ENCODE peak calls at places on chromosomes 13 and 19, in seven cellular contexts. V, F, R, T, C, K and G are unnamed samples.

GRCh38 chr19:17450264-17451075 is 2.0 kb upstream of the TMEM221 start:
- DNase-seq in V (no peak), F (no peak), R (peak), T (no peak), C (no peak), K (no peak), G (no peak)

GRCh38 chr19:3206216-3206953 is 18.1 kb upstream of the CELF5 start:
- DNase-seq in V (no peak), F (no peak), R (no peak), T (no peak), C (no peak), K (no peak), G (no peak)

GRCh38 chr19:46288896-46289588 is 7.8 kb upstream of the HIF3A start:
- DNase-seq in V (no peak), F (no peak), R (no peak), T (no peak), C (no peak), K (no peak), G (no peak)

GRCh38 chr13:98584668-98585397 is 7.9 kb upstream of the STK24 start:
- DNase-seq in V (no peak), F (no peak), R (no peak), T (no peak), C (no peak), K (no peak), G (no peak)

GRCh38 chr13:73056054-73056962 is 2.5 kb upstream of the KLF5 start:
- DNase-seq in V (no peak), F (no peak), R (no peak), T (no peak), C (no peak), K (no peak), G (no peak)

GRCh38 chr13:23710366-23710765 is 140.2 kb downstream of the TNFRSF19 start:
- DNase-seq in V (no peak), F (no peak), R (no peak), T (no peak), C (no peak), K (no peak), G (no peak)

GRCh38 chr13:102400619-102401125 is 1.2 kb downstream of the FGF14 start:
- DNase-seq in V (peak), F (no peak), R (no peak), T (no peak), C (no peak), K (no peak), G (peak)

GRCh38 chr19:40990972-40991381 is at the start of gene CYP2B6:
- DNase-seq in V (no peak), F (no peak), R (no peak), T (no peak), C (no peak), K (no peak), G (no peak)

GRCh38 chr19:39497850-39498261 is 891 bp upstream of the DLL3 start:
- DNase-seq in V (peak), F (peak), R (peak), T (no peak), C (peak), K (no peak), G (no peak)

GRCh38 chr19:12867120-12868099 is 13.8 kb downstream of the DNASE2 start:
- DNase-seq in V (peak), F (peak), R (no peak), T (peak), C (no peak), K (peak), G (no peak)

GRCh38 chr13:110388141-110388943 is 81.3 kb downstream of the COL4A2 start:
- DNase-seq in V (peak), F (no peak), R (no peak), T (no peak), C (peak), K (no peak), G (no peak)

GRCh38 chr13:48265217-48265815 is 32.3 kb downstream of the ITM2B start:
- DNase-seq in V (no peak), F (no peak), R (peak), T (no peak), C (no peak), K (no peak), G (no peak)

GRCh38 chr19:47742636-47743035 is 2.7 kb upstream of the NOP53 start:
- DNase-seq in V (peak), F (no peak), R (no peak), T (no peak), C (no peak), K (no peak), G (no peak)

GRCh38 chr13:114235697-114236096 is 1.0 kb downstream of the CDC16 start:
- DNase-seq in V (no peak), F (no peak), R (no peak), T (no peak), C (no peak), K (no peak), G (no peak)

GRCh38 chr13:70795484-70795883 is 687.2 kb upstream of the KLHL1 start:
- DNase-seq in V (no peak), F (no peak), R (no peak), T (no peak), C (no peak), K (no peak), G (no peak)

GRCh38 chr19:32186542-32187330 is 158.7 kb upstream of the ZNF507 start:
- DNase-seq in V (no peak), F (no peak), R (no peak), T (no peak), C (no peak), K (no peak), G (no peak)